ENCODE peak calls at places on chromosomes 11 and 22, in five cellular contexts. N is GM12891, V is prostate gland, F is upper lobe of left lung, D is endothelial cell of umbilical vein. C is an unnamed sample.
A peak's percentile ranks its signal among the peaks of the same experiment; 100 is the strongest.

GRCh38 chr22:17672417-17672991 is 33.9 kb downstream of the BCL2L13 start:
- DNase-seq in N (no peak), V (no peak), F (no peak), D (no peak), C (no peak)

GRCh38 chr22:33577862-33578411 is 342.3 kb downstream of the LARGE1 start:
- DNase-seq in N (no peak), V (no peak), F (no peak), D (no peak), C (no peak)

GRCh38 chr11:113675003-113675471 is 31.1 kb downstream of the TMPRSS5 start:
- DNase-seq in N (no peak), V (no peak), F (no peak), D (no peak), C (no peak)

GRCh38 chr11:48020092-48020755 is 39.9 kb downstream of the PTPRJ start:
- DNase-seq in N (peak; percentile 41), V (no peak), F (peak; percentile 64), D (peak; percentile 48), C (peak; percentile 61)

GRCh38 chr11:70468256-70469230 is 70.2 kb downstream of the CTTN start:
- DNase-seq in N (no peak), V (no peak), F (no peak), D (no peak), C (no peak)

GRCh38 chr11:46106530-46107407 is 14.5 kb downstream of the PHF21A start:
- DNase-seq in N (no peak), V (no peak), F (no peak), D (no peak), C (no peak)

GRCh38 chr22:20536590-20537324 is 29.3 kb downstream of the MED15 start:
- DNase-seq in N (no peak), V (no peak), F (no peak), D (no peak), C (no peak)

GRCh38 chr22:40105755-40106154 is 72.0 kb upstream of the TNRC6B start:
- DNase-seq in N (no peak), V (no peak), F (no peak), D (no peak), C (no peak)

GRCh38 chr11:2768471-2769408 is 68.9 kb upstream of the KCNQ1OT1 start:
- DNase-seq in N (no peak), V (peak; percentile 1), F (peak; percentile 15), D (no peak), C (peak; percentile 17)

GRCh38 chr11:1751521-1751921 is 1.1 kb upstream of the IFITM10 start:
- DNase-seq in N (no peak), V (no peak), F (no peak), D (no peak), C (no peak)

GRCh38 chr11:1749787-1750351 is 526 bp downstream of the IFITM10 start:
- DNase-seq in N (no peak), V (no peak), F (no peak), D (no peak), C (no peak)

GRCh38 chr11:1749020-1749758 is 1.2 kb downstream of the IFITM10 start:
- DNase-seq in N (no peak), V (no peak), F (peak; percentile 21), D (no peak), C (no peak)

GRCh38 chr11:1750840-1751520 is 585 bp upstream of the IFITM10 start:
- DNase-seq in N (no peak), V (no peak), F (no peak), D (no peak), C (no peak)

DNA sequence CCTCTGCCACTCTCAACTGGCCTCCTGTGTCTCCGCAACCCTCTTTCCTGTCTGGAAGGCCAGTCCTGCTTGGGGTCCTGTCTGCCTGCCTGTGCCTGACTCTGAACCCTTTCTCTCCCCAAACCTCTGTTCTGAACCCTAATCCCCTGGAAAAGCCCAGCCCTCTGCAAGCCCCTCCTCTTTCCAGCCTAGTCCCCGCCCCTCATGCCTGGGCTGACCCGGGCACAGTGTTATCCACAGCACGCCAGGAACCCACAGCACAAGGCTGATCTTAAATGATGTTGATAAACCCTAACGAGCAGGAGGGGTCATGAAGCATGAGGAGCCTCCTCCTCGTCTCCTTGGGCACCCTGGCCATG is at the start of gene IFITM10:
- DNase-seq in N (no peak), V (no peak), F (no peak), D (no peak), C (peak; percentile 52)
- TF ChIP-seq POLR2AphosphoS5 in N (no peak), V (no peak), F (no peak), D (no peak), C (peak; percentile 31)

DNA sequence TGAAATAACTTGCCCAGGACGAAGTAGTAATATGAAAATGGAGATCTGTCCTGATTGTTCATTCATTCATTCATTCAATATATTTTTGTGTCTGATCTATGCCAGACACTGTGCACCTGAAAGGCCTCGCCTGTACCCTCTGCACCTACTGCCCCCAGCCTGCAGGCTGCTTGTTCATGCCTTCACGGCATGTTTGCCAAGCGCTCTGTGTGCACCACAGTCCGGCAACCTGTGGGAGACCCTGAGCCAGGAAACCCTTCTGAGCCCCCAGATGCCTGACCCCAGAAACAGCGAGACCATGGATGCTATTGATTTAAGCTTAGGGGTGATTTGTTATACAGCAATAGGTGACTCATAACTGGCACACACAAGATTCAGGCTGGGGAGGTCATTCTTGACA is 47.0 kb downstream of the RTL6 start:
- DNase-seq in N (no peak), V (no peak), F (peak; percentile 9), D (no peak), C (peak; percentile 19)
- TF ChIP-seq POLR2A in N (no peak), V (no peak), F (no peak), D (no peak), C (no peak)

DNA sequence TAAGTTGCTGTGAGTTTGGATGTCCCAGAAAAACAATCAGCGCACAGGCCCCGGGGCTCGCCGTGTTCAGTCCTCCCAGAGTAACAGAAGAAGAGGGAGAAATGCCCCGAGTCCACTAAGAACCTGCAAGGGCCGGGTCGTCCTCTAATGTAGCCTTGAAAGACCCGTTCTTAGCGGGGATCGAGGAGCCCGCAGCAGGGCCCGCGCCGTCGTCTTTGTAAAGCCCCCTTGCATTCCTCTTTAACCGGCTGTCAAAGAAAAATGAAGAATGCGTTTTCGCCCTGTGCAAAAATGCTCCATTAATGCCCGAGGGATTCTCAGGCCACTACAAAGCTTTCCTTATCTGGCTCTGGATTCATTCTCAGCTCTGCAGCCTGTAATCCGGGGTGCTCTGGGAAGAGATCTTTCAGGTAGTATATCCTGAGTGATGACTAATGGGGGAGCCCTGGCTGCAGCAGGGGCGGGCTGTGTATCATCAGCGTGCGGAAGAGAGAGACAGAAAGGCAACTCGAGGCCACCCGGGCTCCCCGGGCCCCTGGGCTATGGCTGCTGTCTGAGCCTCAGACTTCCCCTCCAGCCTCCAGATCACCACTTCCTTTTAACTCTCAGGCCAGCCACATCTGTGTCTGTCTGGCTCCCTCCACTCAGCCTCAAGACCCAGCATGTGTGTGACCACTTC is 78.2 kb downstream of the FBLN1 start:
- DNase-seq in N (no peak), V (no peak), F (no peak), D (no peak), C (no peak)
- TF ChIP-seq POLR2AphosphoS5 in N (no peak), V (no peak), F (no peak), D (no peak), C (no peak)

GRCh38 chr11:123429851-123430735 is at the start of gene GRAMD1B:
- DNase-seq in N (peak; percentile 82), V (no peak), F (peak; percentile 41), D (peak; percentile 66), C (peak; percentile 47)
- TF ChIP-seq POLR2A in N (no peak), V (no peak), F (peak; percentile 36), D (no peak), C (no peak)

GRCh38 chr11:16607675-16608644 is 130.5 kb upstream of the C11orf58 start:
- DNase-seq in N (no peak), V (peak; percentile 69), F (no peak), D (peak; percentile 21), C (peak; percentile 38)
- TF ChIP-seq POLR2AphosphoS5 in N (no peak), V (peak; percentile 49), F (no peak), D (no peak), C (peak; percentile 28)

DNA sequence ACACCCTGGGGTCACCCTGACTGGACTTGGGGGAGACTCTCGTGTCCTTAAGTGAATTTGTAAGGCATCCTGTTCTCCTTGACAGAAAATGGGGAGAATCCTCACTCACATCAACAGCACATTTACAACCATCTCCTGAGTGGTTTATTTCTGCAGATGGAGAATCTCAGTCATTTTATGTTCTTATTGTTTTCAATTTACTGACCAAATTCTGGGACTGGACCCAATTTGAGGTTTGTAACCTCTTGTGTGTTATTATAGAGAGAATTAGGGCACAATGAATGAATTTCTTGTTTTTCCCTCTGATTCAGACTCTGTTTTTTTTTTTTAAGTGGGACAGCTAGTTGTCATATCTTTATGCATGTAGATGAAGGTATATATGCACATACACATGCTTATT is 104.9 kb downstream of the ADAMTS15 start:
- DNase-seq in N (no peak), V (no peak), F (no peak), D (no peak), C (no peak)
- TF ChIP-seq POLR2A in N (no peak), V (no peak), F (no peak), D (no peak), C (no peak)

GRCh38 chr11:126843096-126843495 is 157.5 kb downstream of the KIRREL3 start:
- DNase-seq in N (no peak), V (no peak), F (no peak), D (no peak), C (no peak)
- TF ChIP-seq POLR2AphosphoS5 in N (no peak), V (no peak), F (no peak), D (no peak), C (no peak)

C was measured in stomach.